ENCODE peak calls at places on chromosomes 3 and 15, in six cellular contexts. I is SK-N-SH, B is GM23248, U is PC-9, Z is HepG2, T is PC-3. D is an unnamed sample.

GRCh38 chr3:193509103-193509965 is 45.4 kb downstream of the ATP13A4 start:
- DNase-seq in I (no peak), B (no peak), U (no peak), Z (no peak), T (no peak), D (no peak)

GRCh38 chr3:127970966-127971592 is 56.0 kb downstream of the KBTBD12 start:
- DNase-seq in I (peak; percentile 51), B (peak; percentile 74), U (peak; percentile 56), Z (peak; percentile 34), T (peak; percentile 66), D (peak; percentile 24)

GRCh38 chr3:160052385-160053047 is 63.9 kb downstream of the IL12A start:
- DNase-seq in I (peak; percentile 32), B (peak; percentile 11), U (no peak), Z (no peak), T (no peak), D (no peak)

GRCh38 chr3:196604548-196604947 is 34.9 kb upstream of the NRROS start:
- DNase-seq in I (no peak), B (no peak), U (no peak), Z (no peak), T (no peak), D (no peak)

GRCh38 chr15:77415450-77416448 is 4.2 kb downstream of the PEAK1 start:
- DNase-seq in I (no peak), B (peak; percentile 82), U (no peak), Z (no peak), T (no peak), D (no peak)

GRCh38 chr3:171459130-171459941 is 869 bp downstream of the TNIK start:
- DNase-seq in I (peak; percentile 63), B (peak; percentile 54), U (peak; percentile 56), Z (no peak), T (peak; percentile 48), D (no peak)

GRCh38 chr3:112794622-112795172 is 52.0 kb downstream of the CD200R1L start:
- DNase-seq in I (no peak), B (no peak), U (no peak), Z (no peak), T (no peak), D (no peak)

GRCh38 chr3:37962906-37963486 is 27.6 kb upstream of the VILL start:
- DNase-seq in I (no peak), B (peak; percentile 49), U (no peak), Z (no peak), T (no peak), D (no peak)

GRCh38 chr3:11532865-11533490 is 110.7 kb downstream of the VGLL4 start:
- DNase-seq in I (no peak), B (no peak), U (no peak), Z (no peak), T (no peak), D (no peak)

GRCh38 chr3:193756536-193756935 is 163.5 kb downstream of the OPA1 start:
- DNase-seq in I (no peak), B (no peak), U (no peak), Z (no peak), T (no peak), D (no peak)

GRCh38 chr3:136818851-136819783 is at the start of gene SLC35G2:
- DNase-seq in I (peak; percentile 87), B (peak; percentile 91), U (peak; percentile 40), Z (peak; percentile 55), T (peak; percentile 49), D (peak; percentile 92)
- H2AFZ ChIP-seq in I (peak within 1 kb of the TSS; percentile 87), B (peak within 1 kb of the TSS; percentile 87), U (peak within 1 kb of the TSS; percentile 97), Z (peak within 1 kb of the TSS; percentile 88), T (peak within 1 kb of the TSS; percentile 93), D (peak within 1 kb of the TSS; percentile 86)

DNA sequence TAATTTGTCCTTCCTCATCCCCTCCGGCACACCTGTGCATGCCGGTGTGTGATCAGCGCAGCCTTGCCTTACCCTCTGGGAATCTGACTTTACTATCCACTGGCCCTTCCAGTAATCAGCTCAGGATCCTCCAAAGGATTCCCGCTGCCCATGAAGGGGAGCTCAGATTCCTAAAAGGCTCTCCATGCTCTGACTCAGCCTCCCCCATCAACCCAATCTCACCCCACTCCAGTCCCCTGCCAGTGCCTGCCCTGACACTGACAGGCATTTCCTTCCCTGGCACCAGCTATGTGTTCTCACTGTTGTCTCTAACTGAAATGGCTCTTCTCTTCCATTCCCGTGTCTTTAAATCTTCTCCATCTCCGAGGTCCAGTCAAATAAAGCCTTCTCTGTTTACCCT is 7.3 kb upstream of the BCL2A1 start:
- DNase-seq in I (no peak), B (no peak), U (no peak), Z (no peak), T (no peak), D (no peak)
- H2AFZ ChIP-seq in I (no peak overlapping the region), B (peak overlapping the region; percentile 61), U (no peak overlapping the region), Z (peak overlapping the region; percentile 57), T (no peak overlapping the region), D (no peak overlapping the region)

DNA sequence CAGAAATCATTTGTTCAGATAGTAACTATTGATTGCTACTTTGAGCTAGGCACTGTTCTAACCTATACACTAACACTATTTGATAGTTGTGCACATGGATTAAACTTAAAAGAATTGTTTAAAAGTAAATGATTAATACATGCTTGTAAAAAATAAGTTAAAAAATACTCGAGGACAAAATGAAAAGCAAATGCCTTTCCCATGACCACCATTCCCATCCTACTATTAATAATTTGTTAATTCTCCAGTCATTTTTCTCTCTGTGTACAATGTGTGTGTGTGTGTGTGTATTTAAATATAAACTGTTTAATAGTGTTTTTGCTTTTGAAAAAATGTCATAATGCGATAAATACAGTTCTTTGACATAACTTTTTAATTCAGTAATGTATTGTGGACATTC is 78.7 kb upstream of the KCNMB2 start:
- DNase-seq in I (no peak), B (no peak), U (no peak), Z (no peak), T (no peak), D (no peak)
- H2AFZ ChIP-seq in I (no peak overlapping the region), B (no peak overlapping the region), U (no peak overlapping the region), Z (no peak overlapping the region), T (no peak overlapping the region), D (no peak overlapping the region)

DNA sequence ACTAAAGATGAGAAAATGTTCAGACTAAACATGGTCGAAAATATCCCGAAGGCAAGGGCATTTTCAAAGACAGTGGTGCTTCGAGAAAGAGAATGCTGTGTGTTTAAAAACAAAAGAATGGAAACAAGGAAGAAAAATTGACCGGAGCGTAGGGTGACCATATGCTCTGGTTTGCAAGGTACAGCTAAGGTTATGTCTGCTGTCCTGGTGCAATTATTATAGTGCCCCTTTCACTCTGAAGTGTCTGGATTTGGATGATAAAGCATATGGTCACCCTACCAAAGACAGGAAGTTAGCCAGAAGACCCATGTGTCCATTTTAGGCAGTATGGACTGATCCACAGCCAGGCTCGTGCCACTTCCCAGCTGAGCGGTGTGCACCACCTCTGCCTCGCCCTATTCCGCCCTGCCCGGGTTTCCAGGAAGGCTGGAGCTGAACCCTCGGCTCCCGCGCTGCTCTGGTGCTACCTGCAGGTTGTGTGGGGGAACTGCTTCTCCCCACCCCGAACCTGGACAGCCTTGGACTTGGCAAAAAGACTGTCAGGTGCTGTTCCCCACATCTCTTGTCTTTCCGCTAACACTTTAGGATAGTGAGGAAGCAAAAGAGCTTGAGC is 25.2 kb downstream of the GOLGA6D start:
- DNase-seq in I (peak; percentile 69), B (peak; percentile 41), U (peak; percentile 73), Z (peak; percentile 58), T (peak; percentile 67), D (peak; percentile 6)
- H2AFZ ChIP-seq in I (no peak overlapping the region), B (no peak overlapping the region), U (no peak overlapping the region), Z (no peak overlapping the region), T (peak overlapping the region; percentile 83), D (no peak overlapping the region)

DNA sequence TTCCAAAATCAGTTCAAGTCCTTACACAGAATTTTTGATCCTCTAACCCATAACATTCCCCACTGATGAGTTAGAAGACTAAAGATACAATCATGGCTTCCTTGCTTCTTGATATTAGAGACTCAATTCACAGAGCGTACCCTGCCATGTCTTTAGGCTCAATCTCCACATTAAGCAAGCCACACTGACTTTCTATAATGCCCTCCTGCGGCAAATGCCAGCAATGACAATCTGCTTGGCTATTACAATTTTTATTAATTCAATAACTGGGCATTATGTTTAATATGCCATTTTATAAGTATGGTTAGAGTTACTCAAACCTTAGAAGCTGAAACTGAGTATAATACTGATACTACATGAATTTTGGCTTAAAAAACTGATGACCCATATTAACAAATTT is 479.7 kb upstream of the NR2F2 start:
- DNase-seq in I (no peak), B (no peak), U (no peak), Z (no peak), T (peak; percentile 41), D (no peak)
- H2AFZ ChIP-seq in I (no peak overlapping the region), B (no peak overlapping the region), U (no peak overlapping the region), Z (no peak overlapping the region), T (no peak overlapping the region), D (no peak overlapping the region)